ENCODE peak calls at places on chromosomes 2 and 18, in five cellular contexts. P, T, N, C and G are unnamed samples.

GRCh38 chr2:65465124-65465523 is 32.7 kb upstream of the SPRED2 start:
- DNase-seq in P (no peak), T (no peak), N (no peak), C (no peak), G (no peak)

GRCh38 chr2:176650101-176650500 is 380.9 kb downstream of the MTX2 start:
- DNase-seq in P (no peak), T (no peak), N (no peak), C (no peak), G (no peak)

GRCh38 chr2:109475531-109476210 is 138.1 kb downstream of the SEPTIN10 start:
- DNase-seq in P (no peak), T (peak; percentile 63), N (no peak), C (no peak), G (no peak)

GRCh38 chr18:74512321-74513053 is 16.3 kb downstream of the CNDP2 start:
- DNase-seq in P (no peak), T (no peak), N (no peak), C (no peak), G (no peak)

GRCh38 chr2:224971214-224971613 is 71.1 kb downstream of the DOCK10 start:
- DNase-seq in P (no peak), T (peak; percentile 60), N (no peak), C (peak; percentile 63), G (peak; percentile 38)

GRCh38 chr2:28904295-28904694 is 9.8 kb downstream of the WDR43 start:
- DNase-seq in P (no peak), T (no peak), N (no peak), C (no peak), G (no peak)

GRCh38 chr2:165114345-165114943 is 89.4 kb downstream of the SCN3A start:
- DNase-seq in P (peak; percentile 82), T (no peak), N (no peak), C (no peak), G (no peak)

GRCh38 chr2:22037274-22037673 is 913.5 kb downstream of the TDRD15 start:
- DNase-seq in P (no peak), T (no peak), N (no peak), C (no peak), G (no peak)

GRCh38 chr2:133362061-133362476 is 206.2 kb downstream of the NCKAP5 start:
- DNase-seq in P (peak; percentile 73), T (no peak), N (no peak), C (no peak), G (no peak)

GRCh38 chr18:50726960-50727589 is 92.7 kb downstream of the MRO start:
- DNase-seq in P (no peak), T (peak; percentile 83), N (no peak), C (no peak), G (no peak)

GRCh38 chr18:58390399-58390798 is 238.5 kb downstream of the ALPK2 start:
- DNase-seq in P (no peak), T (no peak), N (no peak), C (no peak), G (no peak)

GRCh38 chr18:48340502-48340901 is 68.7 kb downstream of the ZBTB7C start:
- DNase-seq in P (no peak), T (no peak), N (no peak), C (no peak), G (no peak)

GRCh38 chr2:172373761-172374160 is 53.6 kb upstream of the ITGA6 start:
- DNase-seq in P (no peak), T (no peak), N (no peak), C (no peak), G (no peak)

GRCh38 chr2:235085476-235085875 is 133.7 kb downstream of the SH3BP4 start:
- DNase-seq in P (no peak), T (no peak), N (no peak), C (no peak), G (no peak)

DNA sequence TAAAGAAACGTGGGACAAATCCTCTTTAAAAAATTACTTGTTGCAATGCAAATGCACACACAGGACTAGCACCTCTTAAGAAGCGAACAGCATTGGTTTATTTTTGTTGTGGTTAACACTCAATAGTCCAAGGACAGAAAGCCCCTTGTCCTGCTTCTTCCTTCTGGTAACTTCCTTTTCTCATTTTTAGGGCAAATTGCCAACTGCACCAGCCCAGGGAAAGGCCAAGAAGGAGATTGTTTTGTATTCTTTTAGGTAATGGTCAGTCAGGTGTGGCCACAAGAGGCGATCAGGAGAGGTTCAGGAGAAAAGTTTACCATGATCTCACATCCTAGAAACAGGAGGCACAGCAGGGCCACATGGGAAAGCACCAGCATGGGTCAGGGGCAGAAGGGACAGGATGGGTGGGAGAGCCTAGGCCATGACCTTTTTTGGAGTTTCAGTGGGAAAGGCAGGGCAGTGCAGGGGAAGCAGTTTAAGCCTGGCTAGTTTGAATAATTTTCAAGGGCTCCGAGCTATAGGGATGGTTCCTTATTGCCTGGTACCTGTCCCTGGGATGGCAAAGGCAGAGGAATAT is 73.0 kb downstream of the CHRNA1 start:
- DNase-seq in P (no peak), T (no peak), N (no peak), C (no peak), G (no peak)
- TF ChIP-seq CTCF in P (no peak), T (no peak), N (no peak), C (no peak), G (no peak)

DNA sequence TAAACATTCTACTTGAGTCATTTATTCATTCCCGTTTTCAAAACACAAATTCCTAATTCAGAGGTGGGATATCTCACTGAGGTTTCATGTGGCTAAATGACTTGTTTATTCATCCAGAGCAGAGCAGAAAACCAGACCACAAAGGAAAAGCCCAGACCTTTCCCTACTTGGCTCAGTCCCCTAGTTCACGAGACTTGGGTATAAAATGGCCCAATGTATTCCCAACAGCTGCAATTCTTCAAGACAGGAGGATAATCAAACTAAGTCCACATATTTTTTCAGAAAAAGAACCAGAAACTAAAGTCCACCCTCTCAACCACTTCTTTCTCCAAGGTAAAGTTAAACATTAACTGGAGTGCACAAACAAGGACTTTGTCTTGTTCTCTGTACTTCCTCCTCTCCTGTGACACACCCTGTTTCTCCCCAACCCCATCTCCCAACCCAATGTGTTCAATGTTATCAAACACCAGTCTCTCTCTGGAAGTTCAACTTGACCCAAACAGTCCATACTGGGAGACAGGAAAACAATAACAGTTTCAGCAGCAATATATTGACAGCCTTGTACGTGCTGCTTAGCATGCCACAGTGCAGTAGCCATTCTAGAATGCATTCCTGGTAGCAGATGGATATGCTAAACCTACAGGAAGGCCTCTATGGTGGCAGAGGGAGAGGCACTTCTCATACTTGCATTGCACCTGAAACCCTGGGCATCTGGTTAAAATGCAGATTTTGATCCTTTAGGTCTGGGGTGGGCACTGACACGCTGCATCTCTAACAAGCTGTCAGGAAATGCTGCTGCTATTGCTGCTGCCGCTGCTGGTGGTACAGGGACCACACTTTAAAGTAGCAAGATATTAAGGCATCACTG is 110.7 kb downstream of the INO80D start:
- DNase-seq in P (no peak), T (no peak), N (no peak), C (no peak), G (no peak)
- TF ChIP-seq CTCF in P (no peak), T (no peak), N (no peak), C (no peak), G (no peak)

GRCh38 chr2:120436885-120437603 is 91.1 kb downstream of the INHBB start:
- DNase-seq in P (peak; percentile 17), T (peak; percentile 46), N (no peak), C (peak; percentile 84), G (peak; percentile 59)
- TF ChIP-seq CTCF in P (peak; percentile 63), T (peak; percentile 47), N (peak; percentile 39), C (peak; percentile 33), G (peak; percentile 33)

GRCh38 chr2:70192516-70192915 is 1.7 kb upstream of the C2orf42 start:
- DNase-seq in P (no peak), T (no peak), N (no peak), C (no peak), G (no peak)

GRCh38 chr2:70188460-70188859 is 2.4 kb downstream of the C2orf42 start:
- DNase-seq in P (no peak), T (no peak), N (no peak), C (no peak), G (no peak)

GRCh38 chr2:70190413-70191243 is at the start of gene C2orf42:
- DNase-seq in P (peak; percentile 98), T (peak; percentile 99), N (peak; percentile 95), C (peak; percentile 88), G (peak; percentile 98)

GRCh38 chr2:70190086-70190412 is 770 bp downstream of the C2orf42 start:
- DNase-seq in P (peak; percentile 30), T (peak; percentile 68), N (peak; percentile 32), C (no peak), G (no peak)

DNA sequence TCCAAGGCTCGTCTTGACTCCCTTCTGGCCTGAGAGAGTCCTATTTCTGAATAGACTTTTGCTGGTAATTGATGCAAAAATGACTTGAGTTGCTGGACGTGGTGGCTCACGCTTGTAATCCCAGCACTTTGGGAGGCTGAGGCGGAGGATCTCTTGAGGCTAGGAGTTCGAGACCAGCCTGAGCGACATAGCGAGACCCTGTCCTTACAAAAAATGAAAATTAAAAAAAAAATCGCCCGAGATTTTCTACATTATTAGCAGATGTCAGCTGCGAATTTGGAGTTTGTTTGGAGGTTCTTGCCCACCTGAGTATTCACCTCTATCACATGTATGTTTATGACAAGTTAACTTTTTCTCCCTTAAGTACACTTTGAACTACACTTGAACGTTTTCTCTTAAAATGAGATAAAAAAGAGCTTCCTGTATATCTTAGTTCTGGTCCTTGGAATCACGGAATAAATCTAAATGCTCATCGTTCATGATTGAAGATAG is 471 bp upstream of the C2orf42 start:
- DNase-seq in P (no peak), T (no peak), N (no peak), C (no peak), G (no peak)
- TF ChIP-seq CTCF in P (no peak), T (no peak), N (no peak), C (no peak), G (no peak)